ENCODE peak calls at places on chromosomes 3 and 15, in five cellular contexts. S is hepatocyte; K is NB4; J is naive thymus-derived CD4-positive, alpha-beta T cell; U is stomach. A is an unnamed sample.

GRCh38 chr3:20310629-20311028 is 124.6 kb upstream of the SGO1 start:
- DNase-seq in S (peak; percentile 27), K (no peak), J (no peak), U (no peak), A (no peak)

GRCh38 chr3:42504334-42505202 is 2.1 kb downstream of the VIPR1 start:
- DNase-seq in S (peak; percentile 65), K (no peak), J (no peak), U (peak; percentile 17), A (no peak)

GRCh38 chr3:23079976-23080375 is 123.2 kb upstream of the UBE2E2 start:
- DNase-seq in S (peak; percentile 49), K (no peak), J (no peak), U (no peak), A (peak; percentile 36)

GRCh38 chr15:56749982-56750381 is 16.7 kb upstream of the ZNF280D start:
- DNase-seq in S (no peak), K (no peak), J (no peak), U (no peak), A (no peak)

GRCh38 chr15:63299981-63300575 is 22.7 kb downstream of the APH1B start:
- DNase-seq in S (no peak), K (no peak), J (no peak), U (no peak), A (no peak)

GRCh38 chr15:70358871-70359647 is 261.3 kb upstream of the TLE3 start:
- DNase-seq in S (no peak), K (no peak), J (no peak), U (no peak), A (no peak)

GRCh38 chr3:28575100-28575747 is 226.6 kb upstream of the AZI2 start:
- DNase-seq in S (peak; percentile 37), K (no peak), J (no peak), U (peak; percentile 26), A (no peak)

GRCh38 chr3:189806171-189806951 is 175.2 kb downstream of the TP63 start:
- DNase-seq in S (no peak), K (no peak), J (no peak), U (no peak), A (no peak)

GRCh38 chr3:30131171-30131570 is 475.2 kb upstream of the TGFBR2 start:
- DNase-seq in S (no peak), K (no peak), J (no peak), U (no peak), A (no peak)

GRCh38 chr15:92711457-92711831 is 55.9 kb upstream of the FAM174B start:
- DNase-seq in S (peak; percentile 22), K (no peak), J (no peak), U (no peak), A (no peak)

GRCh38 chr15:50135123-50135541 is 16.1 kb upstream of the ATP8B4 start:
- DNase-seq in S (no peak), K (no peak), J (no peak), U (no peak), A (no peak)

GRCh38 chr3:45884368-45885201 is 1.8 kb upstream of the CCR9 start:
- DNase-seq in S (no peak), K (no peak), J (no peak), U (no peak), A (no peak)

GRCh38 chr15:70095387-70096214 is 2.1 kb downstream of the TLE3 start:
- DNase-seq in S (peak; percentile 74), K (peak; percentile 74), J (peak; percentile 33), U (peak; percentile 47), A (no peak)

GRCh38 chr3:107421170-107421792 is 44.0 kb downstream of the CCDC54 start:
- DNase-seq in S (peak; percentile 74), K (peak; percentile 71), J (peak; percentile 63), U (no peak), A (peak; percentile 54)

GRCh38 chr15:63407612-63408011 is 26.0 kb upstream of the CA12 start:
- DNase-seq in S (no peak), K (no peak), J (no peak), U (no peak), A (no peak)

GRCh38 chr15:80418892-80419537 is 14.8 kb downstream of the ARNT2 start:
- DNase-seq in S (peak; percentile 72), K (peak; percentile 54), J (no peak), U (no peak), A (peak; percentile 42)

GRCh38 chr3:124491098-124491497 is 239.2 kb upstream of the UMPS start:
- DNase-seq in S (no peak), K (no peak), J (no peak), U (no peak), A (no peak)

GRCh38 chr15:71802770-71803169 is 7.6 kb upstream of the NR2E3 start:
- DNase-seq in S (no peak), K (peak; percentile 14), J (no peak), U (no peak), A (no peak)

GRCh38 chr3:45180051-45180450 is 33.9 kb upstream of the CDCP1 start:
- DNase-seq in S (no peak), K (no peak), J (no peak), U (no peak), A (no peak)

GRCh38 chr3:41198526-41198925 is 779 bp upstream of the CTNNB1 start:
- DNase-seq in S (peak; percentile 47), K (peak; percentile 59), J (no peak), U (peak; percentile 39), A (no peak)

GRCh38 chr15:39438795-39439577 is 141.9 kb upstream of the THBS1 start:
- DNase-seq in S (peak; percentile 32), K (no peak), J (no peak), U (no peak), A (peak; percentile 36)

GRCh38 chr3:24818055-24818454 is 323.4 kb upstream of the THRB start:
- DNase-seq in S (no peak), K (no peak), J (no peak), U (no peak), A (no peak)

GRCh38 chr3:147359177-147360062 is 46.9 kb downstream of the ZIC4 start:
- DNase-seq in S (no peak), K (no peak), J (no peak), U (no peak), A (no peak)

GRCh38 chr3:119375510-119375909 is 81.3 kb downstream of the ARHGAP31 start:
- DNase-seq in S (no peak), K (no peak), J (no peak), U (no peak), A (no peak)

GRCh38 chr15:93030430-93031102 is 58.4 kb downstream of the RGMA start:
- DNase-seq in S (peak; percentile 78), K (peak; percentile 70), J (peak; percentile 63), U (peak; percentile 77), A (peak; percentile 81)

GRCh38 chr15:59174846-59175831 is 31.5 kb upstream of the LDHAL6B start:
- DNase-seq in S (peak; percentile 81), K (peak; percentile 64), J (peak; percentile 24), U (peak; percentile 37), A (no peak)

GRCh38 chr3:14570089-14570488 is 29.9 kb upstream of the GRIP2 start:
- DNase-seq in S (no peak), K (peak; percentile 87), J (no peak), U (no peak), A (no peak)

A was measured in RWPE1.